ENCODE peak calls at places on chromosome 4, in eight cellular contexts. Z, Y, Q, S, L, K, I and D are unnamed samples.

GRCh38 chr4:13793020-13793710 is 165.6 kb upstream of the BOD1L1 start:
- DNase-seq in Z (no peak), Y (no peak), Q (no peak), S (no peak), L (no peak), K (no peak), I (no peak), D (no peak)

GRCh38 chr4:113673450-113673849 is 88.1 kb downstream of the CAMK2D start:
- DNase-seq in Z (no peak), Y (no peak), Q (no peak), S (peak), L (peak), K (peak), I (peak), D (peak)

GRCh38 chr4:123833156-123833555 is 436.6 kb downstream of the SPRY1 start:
- DNase-seq in Z (no peak), Y (no peak), Q (no peak), S (no peak), L (no peak), K (no peak), I (no peak), D (no peak)

GRCh38 chr4:167903291-167903721 is 189.0 kb upstream of the ANXA10 start:
- DNase-seq in Z (no peak), Y (no peak), Q (no peak), S (no peak), L (no peak), K (no peak), I (no peak), D (peak)

GRCh38 chr4:76199664-76200211 is 13.9 kb downstream of the SCARB2 start:
- DNase-seq in Z (no peak), Y (peak), Q (no peak), S (no peak), L (no peak), K (peak), I (no peak), D (peak)

GRCh38 chr4:57591073-57591472 is 480.9 kb upstream of the IGFBP7 start:
- DNase-seq in Z (no peak), Y (no peak), Q (no peak), S (no peak), L (no peak), K (no peak), I (no peak), D (no peak)

GRCh38 chr4:180664766-180665368 is 1578.3 kb upstream of the TENM3 start:
- DNase-seq in Z (peak), Y (peak), Q (peak), S (peak), L (peak), K (peak), I (peak), D (peak)

GRCh38 chr4:112516401-112517066 is 554 bp upstream of the NEUROG2 start:
- DNase-seq in Z (peak), Y (peak), Q (peak), S (no peak), L (no peak), K (no peak), I (no peak), D (no peak)

GRCh38 chr4:71713611-71714203 is 70.2 kb downstream of the GC start:
- DNase-seq in Z (peak), Y (peak), Q (no peak), S (peak), L (no peak), K (no peak), I (peak), D (peak)